ENCODE peak calls at places on chromosomes 2 and 18, in four cellular contexts. E is uterus, B is mucosa of descending colon, G is bronchial epithelial cell. L is an unnamed sample.

GRCh38 chr2:174596994-174597346 is 634 bp downstream of the WIPF1 start:
- DNase-seq in G (no peak), B (no peak), E (no peak), L (no peak)

GRCh38 chr2:239406316-239406995 is 5.6 kb upstream of the HDAC4 start:
- DNase-seq in G (no peak), B (no peak), E (no peak), L (no peak)

GRCh38 chr18:31657823-31658669 is 26.3 kb downstream of the B4GALT6 start:
- DNase-seq in G (no peak), B (peak), E (no peak), L (no peak)

GRCh38 chr2:151237422-151238012 is 24.1 kb downstream of the RBM43 start:
- DNase-seq in B (no peak), G (peak), E (no peak), L (no peak)

GRCh38 chr2:68837164-68837860 is 33.9 kb downstream of the BMP10 start:
- DNase-seq in G (peak), B (peak), E (peak), L (no peak)

GRCh38 chr2:70728128-70728527 is 39.9 kb downstream of the ADD2 start:
- DNase-seq in G (no peak), E (no peak), B (no peak), L (no peak)

GRCh38 chr2:241636182-241636982 is 576 bp downstream of the THAP4 start:
- DNase-seq in G (no peak), B (peak), E (no peak), L (no peak)

GRCh38 chr2:25397777-25398176 is 56.1 kb upstream of the DNMT3A start:
- DNase-seq in B (no peak), E (no peak), G (no peak), L (no peak)

GRCh38 chr2:226760412-226761194 is 39.0 kb downstream of the IRS1 start:
- DNase-seq in G (peak), B (no peak), E (no peak), L (peak)

GRCh38 chr2:226794751-226795171 is 4.9 kb downstream of the IRS1 start:
- DNase-seq in E (peak), B (no peak), G (peak), L (no peak)

GRCh38 chr2:173359231-173359630 is 4.6 kb downstream of the CDCA7 start:
- DNase-seq in B (no peak), G (no peak), E (no peak), L (no peak)

GRCh38 chr2:238106698-238107524 is 6.8 kb downstream of the ESPNL start:
- DNase-seq in E (no peak), G (no peak), B (peak), L (no peak)

GRCh38 chr18:24792164-24792563 is 331.7 kb downstream of the HRH4 start:
- DNase-seq in B (no peak), E (no peak), G (no peak), L (no peak)

GRCh38 chr18:28961669-28962228 is 784.8 kb upstream of the CDH2 start:
- DNase-seq in G (peak), E (no peak), B (no peak), L (no peak)
- TF ChIP-seq CTCF in G (peak), E (no peak), B (no peak), L (peak)

GRCh38 chr2:167264380-167264779 is 376.1 kb downstream of the XIRP2 start:
- DNase-seq in G (peak), B (peak), E (no peak), L (no peak)
- TF ChIP-seq CTCF in G (peak), B (peak), E (no peak), L (peak)

GRCh38 chr2:45318675-45319074 is 292.4 kb downstream of the SRBD1 start:
- DNase-seq in B (no peak), E (no peak), G (no peak), L (no peak)
- TF ChIP-seq CTCF in B (no peak), E (no peak), G (no peak), L (no peak)

GRCh38 chr2:219521066-219521880 is 7.0 kb downstream of the ASIC4 start:
- DNase-seq in E (peak), G (no peak), B (no peak), L (no peak)

GRCh38 chr2:219525533-219526232 is 11.4 kb downstream of the ASIC4 start:
- DNase-seq in B (no peak), G (no peak), E (peak), L (no peak)

GRCh38 chr2:219524817-219525216 is 10.5 kb downstream of the ASIC4 start:
- DNase-seq in B (no peak), G (no peak), E (no peak), L (no peak)

GRCh38 chr2:219522111-219523030 is 8.1 kb downstream of the ASIC4 start:
- DNase-seq in B (no peak), E (peak), G (peak), L (peak)

GRCh38 chr2:219523031-219523671 is 8.9 kb downstream of the ASIC4 start:
- DNase-seq in E (peak), B (no peak), G (no peak), L (no peak)
- TF ChIP-seq CTCF in E (no peak), B (no peak), G (no peak), L (peak)

DNA sequence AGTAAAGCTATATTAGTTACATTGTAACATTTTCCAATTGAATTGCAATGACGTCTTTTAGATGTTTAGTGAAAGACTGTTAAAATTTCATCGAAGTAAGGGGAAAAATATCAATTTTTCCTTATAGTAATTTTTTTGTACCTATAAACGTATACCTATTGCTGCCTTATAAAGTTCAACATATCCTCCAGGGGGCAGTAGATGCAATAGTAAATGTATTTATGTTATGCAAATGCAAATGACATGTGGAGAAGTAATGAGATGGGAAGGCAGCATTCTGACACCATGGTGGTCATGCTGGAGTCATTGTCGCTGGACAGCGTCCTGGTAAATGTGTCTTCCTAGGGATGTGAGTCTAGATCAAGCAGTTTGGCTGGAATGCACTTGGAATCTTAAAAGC is 38.7 kb downstream of the MSTN start:
- DNase-seq in E (no peak), B (peak), G (peak), L (peak)
- TF ChIP-seq CTCF in E (no peak), B (no peak), G (peak), L (peak)

GRCh38 chr18:53375641-53376040 is 848.8 kb downstream of the MBD2 start:
- DNase-seq in E (no peak), G (no peak), B (peak), L (peak)

GRCh38 chr18:53382870-53383269 is 841.6 kb downstream of the MBD2 start:
- DNase-seq in G (no peak), E (no peak), B (no peak), L (no peak)

GRCh38 chr18:53385889-53386288 is 838.6 kb downstream of the MBD2 start:
- DNase-seq in B (no peak), E (no peak), G (no peak), L (no peak)

DNA sequence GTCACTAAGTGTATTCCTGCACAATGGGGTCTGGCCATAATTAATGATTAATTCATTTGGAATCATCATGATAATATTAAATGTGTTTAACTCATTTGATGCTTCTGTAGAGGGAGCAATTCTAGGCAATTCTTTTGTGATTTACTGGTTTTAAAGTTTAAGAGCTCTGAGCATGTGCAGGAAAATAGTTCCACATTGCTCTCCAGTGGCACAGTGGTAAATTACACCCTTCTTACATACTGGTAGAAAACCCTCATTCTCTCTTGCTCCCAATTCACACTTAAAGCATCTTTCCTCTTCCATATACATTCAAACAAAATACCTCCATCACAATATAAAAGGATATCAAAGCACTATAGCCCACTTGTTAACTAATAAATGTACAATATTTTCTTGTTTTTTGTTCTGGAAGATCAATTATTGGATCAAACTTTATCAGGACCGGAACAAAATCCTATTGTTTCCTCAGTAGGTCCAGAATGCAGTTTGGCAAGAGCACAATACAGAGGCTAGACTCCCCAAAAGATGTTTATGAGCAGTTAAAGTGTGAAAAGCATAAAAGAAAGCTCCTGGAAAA is 844.3 kb downstream of the MBD2 start:
- DNase-seq in B (no peak), E (no peak), G (peak), L (peak)
- TF ChIP-seq CTCF in B (no peak), E (peak), G (peak), L (peak)

GRCh38 chr2:73291093-73291460 is 2.3 kb downstream of the EGR4 start:
- DNase-seq in B (peak), E (no peak), G (peak), L (no peak)

GRCh38 chr2:73292906-73293533 is 328 bp downstream of the EGR4 start:
- DNase-seq in E (no peak), B (no peak), G (no peak), L (no peak)

GRCh38 chr2:73292316-73292905 is 937 bp downstream of the EGR4 start:
- DNase-seq in G (no peak), E (no peak), B (no peak), L (no peak)

GRCh38 chr2:73290049-73290839 is 3.1 kb downstream of the EGR4 start:
- DNase-seq in G (peak), B (peak), E (no peak), L (no peak)

DNA sequence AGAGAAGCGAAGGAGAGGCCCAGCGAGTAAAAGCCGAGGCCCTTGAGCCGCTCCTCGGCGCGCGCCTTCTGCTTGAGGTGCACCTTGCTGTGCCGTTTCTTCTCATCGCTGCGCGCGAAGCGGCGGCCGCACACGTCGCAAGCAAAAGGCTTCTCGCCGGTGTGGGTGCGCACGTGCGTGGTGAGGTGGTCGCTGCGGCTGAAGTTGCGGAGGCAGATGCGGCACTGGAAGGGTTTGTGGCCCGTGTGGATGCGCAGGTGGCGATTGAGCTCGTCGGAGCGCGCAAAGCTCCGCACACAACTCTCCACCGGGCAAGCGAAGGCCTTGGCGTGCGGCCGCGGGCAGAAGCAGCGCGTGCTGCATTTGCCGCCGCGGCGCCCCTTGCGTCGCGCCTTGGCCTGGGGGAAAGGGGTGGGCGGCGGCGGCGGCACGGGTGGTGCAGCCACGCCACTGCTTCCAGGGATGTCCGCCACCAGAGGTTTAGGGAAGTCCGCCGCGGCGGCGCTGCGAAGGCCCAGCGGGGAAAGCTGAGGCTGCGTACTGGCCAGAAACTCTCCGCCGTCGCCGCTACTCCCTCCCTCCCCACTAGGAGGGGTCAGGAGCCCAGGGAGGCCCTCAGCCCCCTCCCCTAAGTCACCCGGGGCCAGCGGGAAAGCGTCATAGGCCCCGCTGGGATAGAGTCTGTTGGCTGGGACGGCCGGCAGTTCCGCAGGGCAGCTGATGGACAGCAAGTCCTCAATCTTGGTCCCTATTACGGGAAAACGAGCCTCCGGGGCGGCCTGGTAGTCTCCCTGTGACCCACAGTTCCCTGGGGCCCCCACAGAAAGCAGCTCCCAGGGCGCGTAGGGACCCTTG is 1.7 kb downstream of the EGR4 start:
- DNase-seq in B (no peak), E (no peak), G (no peak), L (no peak)
- TF ChIP-seq CTCF in B (no peak), E (no peak), G (peak), L (peak)

GRCh38 chr2:37573818-37574388 is 97.5 kb downstream of the CDC42EP3 start:
- DNase-seq in G (peak), E (no peak), B (no peak), L (no peak)

GRCh38 chr2:37579314-37579713 is 92.1 kb downstream of the CDC42EP3 start:
- DNase-seq in B (no peak), G (no peak), E (no peak), L (no peak)

GRCh38 chr2:37573406-37573805 is 98.0 kb downstream of the CDC42EP3 start:
- DNase-seq in E (no peak), B (no peak), G (peak), L (no peak)

GRCh38 chr2:37576831-37577230 is 94.6 kb downstream of the CDC42EP3 start:
- DNase-seq in G (peak), E (no peak), B (no peak), L (no peak)

GRCh38 chr2:37575780-37576179 is 95.7 kb downstream of the CDC42EP3 start:
- DNase-seq in G (no peak), B (no peak), E (no peak), L (no peak)
- TF ChIP-seq CTCF in G (no peak), B (no peak), E (no peak), L (peak)

L was measured in retinal pigment epithelial cell.